ENCODE peak calls at places on chromosomes 13 and 19, in eight cellular contexts. B, T, O, X, Q, C, P and R are unnamed samples.
A peak's percentile ranks its signal among the peaks of the same experiment; 100 is the strongest.

GRCh38 chr13:93066187-93066586 is 160.4 kb upstream of the GPC6 start:
- DNase-seq in B (no peak), T (peak; percentile 89), O (no peak), X (peak; percentile 66), Q (no peak), C (peak; percentile 34), P (peak; percentile 7), R (no peak)

GRCh38 chr19:40150170-40150569 is 41.1 kb upstream of the MAP3K10 start:
- DNase-seq in B (no peak), T (peak; percentile 57), O (no peak), X (no peak), Q (no peak), C (no peak), P (no peak), R (no peak)

GRCh38 chr13:75135325-75135825 is 346.6 kb downstream of the TBC1D4 start:
- DNase-seq in B (no peak), T (peak; percentile 97), O (no peak), X (no peak), Q (no peak), C (peak; percentile 74), P (peak; percentile 77), R (no peak)

GRCh38 chr19:52896431-52897148 is 845 bp downstream of the ZNF320 start:
- DNase-seq in B (peak; percentile 47), T (peak; percentile 21), O (no peak), X (peak; percentile 36), Q (no peak), C (peak; percentile 20), P (peak; percentile 50), R (peak; percentile 51)

GRCh38 chr13:100734194-100734720 is 59.7 kb upstream of the TMTC4 start:
- DNase-seq in B (no peak), T (no peak), O (no peak), X (no peak), Q (no peak), C (no peak), P (peak; percentile 43), R (no peak)

GRCh38 chr13:48954086-48954485 is 21.6 kb upstream of the FNDC3A start:
- DNase-seq in B (no peak), T (peak; percentile 41), O (no peak), X (no peak), Q (no peak), C (no peak), P (peak; percentile 15), R (no peak)

GRCh38 chr19:1400281-1401137 is 833 bp downstream of the GAMT start:
- DNase-seq in B (no peak), T (peak; percentile 22), O (no peak), X (peak; percentile 74), Q (no peak), C (peak; percentile 54), P (no peak), R (peak; percentile 65)

GRCh38 chr19:6228523-6229215 is 51.1 kb downstream of the MLLT1 start:
- DNase-seq in B (no peak), T (no peak), O (no peak), X (no peak), Q (no peak), C (peak; percentile 50), P (no peak), R (no peak)

GRCh38 chr13:31038834-31039552 is 106.5 kb downstream of the TEX26 start:
- DNase-seq in B (no peak), T (peak; percentile 54), O (no peak), X (no peak), Q (peak; percentile 96), C (no peak), P (peak; percentile 63), R (no peak)

GRCh38 chr13:93552596-93552995 is 326.0 kb downstream of the GPC6 start:
- DNase-seq in B (peak; percentile 52), T (no peak), O (no peak), X (no peak), Q (no peak), C (no peak), P (no peak), R (no peak)